ENCODE peak calls at places on chromosomes 7 and 10, in five cellular contexts. J is Kasumi-1; V is WERI-Rb-1; P is stimulated activated naive CD8-positive, alpha-beta T cell treated with anti-CD3 and anti-CD28 coated beads, Interleukin-15, Interleukin-2, amounts not matched to agents 100 U/mL and 50 U/mL, for 24 hours; Q is Panc1. R is an unnamed sample.

GRCh38 chr7:140640727-140641531 is at the start of gene DENND2A:
- DNase-seq in J (no peak), V (peak; percentile 93), P (peak; percentile 13), Q (no peak), R (peak; percentile 27)

GRCh38 chr7:27208998-27209397 is 9.1 kb upstream of the HOXA13 start:
- DNase-seq in J (no peak), V (no peak), P (no peak), Q (no peak), R (no peak)

GRCh38 chr10:125027889-125028288 is 86.0 kb downstream of the ZRANB1 start:
- DNase-seq in J (no peak), V (peak; percentile 85), P (no peak), Q (no peak), R (no peak)

GRCh38 chr7:148883233-148884048 is 650 bp downstream of the EZH2 start:
- DNase-seq in J (peak; percentile 19), V (peak; percentile 40), P (peak; percentile 64), Q (peak; percentile 4), R (peak; percentile 21)

GRCh38 chr10:60967260-60967659 is 23.3 kb upstream of the RHOBTB1 start:
- DNase-seq in J (no peak), V (no peak), P (no peak), Q (no peak), R (no peak)

GRCh38 chr10:133285217-133285616 is 8.5 kb upstream of the ADAM8 start:
- DNase-seq in J (no peak), V (no peak), P (no peak), Q (no peak), R (no peak)

GRCh38 chr7:107047902-107048782 is 3.6 kb downstream of the PRKAR2B start:
- DNase-seq in J (no peak), V (no peak), P (no peak), Q (no peak), R (no peak)

GRCh38 chr7:129271500-129272355 is 46.9 kb downstream of the AHCYL2 start:
- DNase-seq in J (peak; percentile 78), V (peak; percentile 65), P (peak; percentile 69), Q (peak; percentile 47), R (peak; percentile 56)

GRCh38 chr7:80552304-80552703 is 40.4 kb upstream of the GNAT3 start:
- DNase-seq in J (no peak), V (no peak), P (no peak), Q (no peak), R (no peak)

GRCh38 chr7:147279951-147280350 is 1163.3 kb downstream of the CNTNAP2 start:
- DNase-seq in J (no peak), V (no peak), P (no peak), Q (peak; percentile 2), R (no peak)

R was measured in prostate gland.